ENCODE peak calls at places on chromosomes 5 and 9, in four cellular contexts. One of them, this sample, is unnamed.

GRCh38 chr9:121179930-121180681 is 21.6 kb downstream of the RAB14 start:
- DNase-seq in dorsolateral prefrontal cortex: no peak
- DNase-seq in left ventricle myocardium inferior: no peak
- DNase-seq in activated CD4-positive, alpha-beta memory T cell treated with anti-CD3 and anti-CD28 coated beads for 36 hours: no peak
- DNase-seq in this sample: no peak

GRCh38 chr5:157855404-157855994 is 3.4 kb downstream of the CLINT1 start:
- DNase-seq in dorsolateral prefrontal cortex: peak
- DNase-seq in left ventricle myocardium inferior: peak
- DNase-seq in activated CD4-positive, alpha-beta memory T cell treated with anti-CD3 and anti-CD28 coated beads for 36 hours: peak
- DNase-seq in this sample: peak

GRCh38 chr9:89777544-89777943 is 172.7 kb downstream of the GADD45G start:
- DNase-seq in dorsolateral prefrontal cortex: no peak
- DNase-seq in left ventricle myocardium inferior: no peak
- DNase-seq in activated CD4-positive, alpha-beta memory T cell treated with anti-CD3 and anti-CD28 coated beads for 36 hours: no peak
- DNase-seq in this sample: no peak

GRCh38 chr9:109206670-109207069 is 39.6 kb upstream of the FRRS1L start:
- DNase-seq in dorsolateral prefrontal cortex: no peak
- DNase-seq in left ventricle myocardium inferior: no peak
- DNase-seq in activated CD4-positive, alpha-beta memory T cell treated with anti-CD3 and anti-CD28 coated beads for 36 hours: peak
- DNase-seq in this sample: no peak

GRCh38 chr5:38835887-38836286 is 9.9 kb upstream of the OSMR start:
- DNase-seq in dorsolateral prefrontal cortex: no peak
- DNase-seq in left ventricle myocardium inferior: no peak
- DNase-seq in activated CD4-positive, alpha-beta memory T cell treated with anti-CD3 and anti-CD28 coated beads for 36 hours: no peak
- DNase-seq in this sample: no peak

GRCh38 chr5:124057161-124057814 is 545.3 kb downstream of the CSNK1G3 start:
- DNase-seq in dorsolateral prefrontal cortex: peak
- DNase-seq in left ventricle myocardium inferior: peak
- DNase-seq in activated CD4-positive, alpha-beta memory T cell treated with anti-CD3 and anti-CD28 coated beads for 36 hours: no peak
- DNase-seq in this sample: no peak

GRCh38 chr9:77961541-77961940 is 70.1 kb downstream of the GNAQ start:
- DNase-seq in dorsolateral prefrontal cortex: no peak
- DNase-seq in left ventricle myocardium inferior: no peak
- DNase-seq in activated CD4-positive, alpha-beta memory T cell treated with anti-CD3 and anti-CD28 coated beads for 36 hours: no peak
- DNase-seq in this sample: no peak

GRCh38 chr5:134538296-134538695 is 12.8 kb downstream of the JADE2 start:
- DNase-seq in dorsolateral prefrontal cortex: no peak
- DNase-seq in left ventricle myocardium inferior: no peak
- DNase-seq in activated CD4-positive, alpha-beta memory T cell treated with anti-CD3 and anti-CD28 coated beads for 36 hours: no peak
- DNase-seq in this sample: no peak

GRCh38 chr5:6832994-6833393 is 119.8 kb downstream of the TENT4A start:
- DNase-seq in dorsolateral prefrontal cortex: peak
- DNase-seq in left ventricle myocardium inferior: no peak
- DNase-seq in activated CD4-positive, alpha-beta memory T cell treated with anti-CD3 and anti-CD28 coated beads for 36 hours: no peak
- DNase-seq in this sample: no peak

GRCh38 chr9:98176391-98177259 is 15.8 kb downstream of the CORO2A start:
- DNase-seq in dorsolateral prefrontal cortex: no peak
- DNase-seq in left ventricle myocardium inferior: no peak
- DNase-seq in activated CD4-positive, alpha-beta memory T cell treated with anti-CD3 and anti-CD28 coated beads for 36 hours: no peak
- DNase-seq in this sample: no peak

GRCh38 chr5:95221234-95221633 is 63.7 kb downstream of the MCTP1 start:
- DNase-seq in dorsolateral prefrontal cortex: no peak
- DNase-seq in left ventricle myocardium inferior: no peak
- DNase-seq in activated CD4-positive, alpha-beta memory T cell treated with anti-CD3 and anti-CD28 coated beads for 36 hours: no peak
- DNase-seq in this sample: no peak

GRCh38 chr9:87662808-87663528 is 63.0 kb upstream of the CTSL start:
- DNase-seq in dorsolateral prefrontal cortex: peak
- DNase-seq in left ventricle myocardium inferior: peak
- DNase-seq in activated CD4-positive, alpha-beta memory T cell treated with anti-CD3 and anti-CD28 coated beads for 36 hours: peak
- DNase-seq in this sample: peak

GRCh38 chr9:88387035-88387732 is 1.1 kb upstream of the SPIN1 start:
- DNase-seq in dorsolateral prefrontal cortex: no peak
- DNase-seq in left ventricle myocardium inferior: peak
- DNase-seq in activated CD4-positive, alpha-beta memory T cell treated with anti-CD3 and anti-CD28 coated beads for 36 hours: peak
- DNase-seq in this sample: peak

GRCh38 chr5:56815657-56816545 is 552 bp downstream of the MAP3K1 start:
- DNase-seq in dorsolateral prefrontal cortex: no peak
- DNase-seq in left ventricle myocardium inferior: no peak
- DNase-seq in activated CD4-positive, alpha-beta memory T cell treated with anti-CD3 and anti-CD28 coated beads for 36 hours: peak
- DNase-seq in this sample: peak

GRCh38 chr9:20683351-20684034 is 566 bp upstream of the FOCAD start:
- DNase-seq in dorsolateral prefrontal cortex: peak
- DNase-seq in left ventricle myocardium inferior: peak
- DNase-seq in activated CD4-positive, alpha-beta memory T cell treated with anti-CD3 and anti-CD28 coated beads for 36 hours: peak
- DNase-seq in this sample: no peak

GRCh38 chr9:90964101-90965020 is 162.7 kb downstream of the SYK start:
- DNase-seq in dorsolateral prefrontal cortex: no peak
- DNase-seq in left ventricle myocardium inferior: no peak
- DNase-seq in activated CD4-positive, alpha-beta memory T cell treated with anti-CD3 and anti-CD28 coated beads for 36 hours: peak
- DNase-seq in this sample: no peak

GRCh38 chr5:170773031-170773985 is 10.2 kb upstream of the GABRP start:
- DNase-seq in dorsolateral prefrontal cortex: no peak
- DNase-seq in left ventricle myocardium inferior: no peak
- DNase-seq in activated CD4-positive, alpha-beta memory T cell treated with anti-CD3 and anti-CD28 coated beads for 36 hours: no peak
- DNase-seq in this sample: no peak

GRCh38 chr5:123752576-123752975 is 240.6 kb downstream of the CSNK1G3 start:
- DNase-seq in dorsolateral prefrontal cortex: no peak
- DNase-seq in left ventricle myocardium inferior: no peak
- DNase-seq in activated CD4-positive, alpha-beta memory T cell treated with anti-CD3 and anti-CD28 coated beads for 36 hours: no peak
- DNase-seq in this sample: no peak

GRCh38 chr9:108374606-108375005 is 481.2 kb downstream of the ACTL7B start:
- DNase-seq in dorsolateral prefrontal cortex: no peak
- DNase-seq in left ventricle myocardium inferior: no peak
- DNase-seq in activated CD4-positive, alpha-beta memory T cell treated with anti-CD3 and anti-CD28 coated beads for 36 hours: no peak
- DNase-seq in this sample: no peak

GRCh38 chr9:105633373-105633772 is 28.9 kb upstream of the TAL2 start:
- DNase-seq in dorsolateral prefrontal cortex: no peak
- DNase-seq in left ventricle myocardium inferior: no peak
- DNase-seq in activated CD4-positive, alpha-beta memory T cell treated with anti-CD3 and anti-CD28 coated beads for 36 hours: no peak
- DNase-seq in this sample: no peak

GRCh38 chr9:76510041-76510440 is 51.1 kb downstream of the GCNT1 start:
- DNase-seq in dorsolateral prefrontal cortex: no peak
- DNase-seq in left ventricle myocardium inferior: no peak
- DNase-seq in activated CD4-positive, alpha-beta memory T cell treated with anti-CD3 and anti-CD28 coated beads for 36 hours: no peak
- DNase-seq in this sample: no peak

GRCh38 chr5:142748568-142749249 is 21.5 kb upstream of the ARHGAP26 start:
- DNase-seq in dorsolateral prefrontal cortex: peak
- DNase-seq in left ventricle myocardium inferior: peak
- DNase-seq in activated CD4-positive, alpha-beta memory T cell treated with anti-CD3 and anti-CD28 coated beads for 36 hours: peak
- DNase-seq in this sample: peak

This sample was measured in posterior cingulate gyrus.